ENCODE peak calls at places on chromosomes 3 and 15, in ten cellular contexts. C, D, L, N, U, F, A, T, V and Q are unnamed samples.

GRCh38 chr3:147513785-147514184 is 104.6 kb downstream of the ZIC1 start:
- DNase-seq in C (no peak), D (no peak), L (no peak), N (no peak), U (no peak), F (no peak), A (no peak), T (no peak), V (no peak), Q (no peak)

GRCh38 chr3:90024986-90025385 is 917.6 kb downstream of the EPHA3 start:
- DNase-seq in C (no peak), D (no peak), L (no peak), N (no peak), U (no peak), F (no peak), A (no peak), T (no peak), V (no peak), Q (no peak)

GRCh38 chr3:159645874-159646273 is 342.8 kb upstream of the IL12A start:
- DNase-seq in C (no peak), D (peak; percentile 42), L (no peak), N (no peak), U (no peak), F (no peak), A (no peak), T (no peak), V (peak; percentile 79), Q (no peak)

GRCh38 chr3:58111513-58112184 is 99.1 kb downstream of the DNASE1L3 start:
- DNase-seq in C (no peak), D (peak; percentile 51), L (no peak), N (no peak), U (peak; percentile 86), F (peak; percentile 35), A (peak; percentile 77), T (no peak), V (no peak), Q (no peak)

GRCh38 chr15:27214032-27214431 is 243.1 kb downstream of the GABRG3 start:
- DNase-seq in C (no peak), D (peak; percentile 3), L (no peak), N (no peak), U (no peak), F (no peak), A (no peak), T (no peak), V (no peak), Q (no peak)

GRCh38 chr3:37909067-37909911 is 47.6 kb downstream of the CTDSPL start:
- DNase-seq in C (no peak), D (peak; percentile 86), L (no peak), N (no peak), U (no peak), F (no peak), A (no peak), T (no peak), V (peak; percentile 9), Q (no peak)

GRCh38 chr3:66276705-66277274 is 56.0 kb downstream of the SLC25A26 start:
- DNase-seq in C (peak; percentile 59), D (peak; percentile 68), L (peak; percentile 54), N (peak; percentile 85), U (no peak), F (no peak), A (peak; percentile 77), T (peak; percentile 18), V (peak; percentile 79), Q (peak; percentile 85)

GRCh38 chr3:178960191-178960590 is 111.4 kb downstream of the ZMAT3 start:
- DNase-seq in C (no peak), D (no peak), L (no peak), N (no peak), U (no peak), F (no peak), A (no peak), T (no peak), V (no peak), Q (no peak)

GRCh38 chr3:141421639-141422319 is 53.5 kb downstream of the ZBTB38 start:
- DNase-seq in C (no peak), D (peak; percentile 45), L (no peak), N (no peak), U (no peak), F (no peak), A (no peak), T (no peak), V (peak; percentile 85), Q (no peak)

GRCh38 chr3:194998948-194999347 is 272.0 kb downstream of the XXYLT1 start:
- DNase-seq in C (no peak), D (no peak), L (no peak), N (no peak), U (no peak), F (no peak), A (no peak), T (no peak), V (no peak), Q (no peak)

GRCh38 chr3:30511524-30512278 is 94.7 kb upstream of the TGFBR2 start:
- DNase-seq in C (no peak), D (peak; percentile 47), L (no peak), N (no peak), U (no peak), F (no peak), A (no peak), T (no peak), V (peak; percentile 98), Q (no peak)

GRCh38 chr3:67804089-67804488 is 149.7 kb upstream of the SUCLG2 start:
- DNase-seq in C (no peak), D (no peak), L (no peak), N (no peak), U (no peak), F (no peak), A (no peak), T (no peak), V (no peak), Q (no peak)

GRCh38 chr3:42701371-42702065 is 1.1 kb downstream of the HHATL start:
- DNase-seq in C (peak; percentile 52), D (peak; percentile 63), L (peak; percentile 86), N (peak; percentile 93), U (peak; percentile 48), F (peak; percentile 44), A (peak; percentile 51), T (peak; percentile 30), V (no peak), Q (peak; percentile 87)

GRCh38 chr3:4814302-4814903 is 164.8 kb upstream of the BHLHE40 start:
- DNase-seq in C (no peak), D (no peak), L (peak; percentile 31), N (peak; percentile 45), U (no peak), F (no peak), A (no peak), T (no peak), V (peak; percentile 96), Q (no peak)

GRCh38 chr15:63945838-63946298 is 100.4 kb downstream of the DAPK2 start:
- DNase-seq in C (no peak), D (no peak), L (no peak), N (no peak), U (peak; percentile 92), F (no peak), A (no peak), T (no peak), V (no peak), Q (no peak)

GRCh38 chr3:71247221-71247947 is 336.1 kb downstream of the FOXP1 start:
- DNase-seq in C (no peak), D (peak; percentile 37), L (no peak), N (no peak), U (no peak), F (no peak), A (no peak), T (no peak), V (peak; percentile 66), Q (no peak)

GRCh38 chr3:193805448-193805847 is 212.4 kb downstream of the OPA1 start:
- DNase-seq in C (no peak), D (peak; percentile 97), L (peak; percentile 87), N (no peak), U (peak; percentile 97), F (peak; percentile 85), A (no peak), T (no peak), V (peak; percentile 94), Q (no peak)

GRCh38 chr3:84998545-84998944 is 39.8 kb downstream of the CADM2 start:
- DNase-seq in C (no peak), D (no peak), L (no peak), N (no peak), U (no peak), F (no peak), A (no peak), T (no peak), V (no peak), Q (no peak)

GRCh38 chr15:94385441-94385840 is 154.1 kb downstream of the MCTP2 start:
- DNase-seq in C (no peak), D (no peak), L (no peak), N (no peak), U (no peak), F (no peak), A (no peak), T (no peak), V (no peak), Q (no peak)

GRCh38 chr15:31440754-31441298 is 114.2 kb downstream of the KLF13 start:
- DNase-seq in C (peak; percentile 27), D (peak; percentile 16), L (peak; percentile 66), N (peak; percentile 38), U (no peak), F (no peak), A (peak; percentile 39), T (no peak), V (peak; percentile 56), Q (peak; percentile 26)

GRCh38 chr3:18389108-18389733 is 35.9 kb downstream of the SATB1 start:
- DNase-seq in C (peak; percentile 19), D (peak; percentile 25), L (no peak), N (no peak), U (no peak), F (no peak), A (peak; percentile 16), T (no peak), V (peak; percentile 24), Q (peak; percentile 8)

GRCh38 chr3:56219894-56220805 is 248.1 kb downstream of the ERC2 start:
- DNase-seq in C (no peak), D (peak; percentile 52), L (no peak), N (peak; percentile 24), U (no peak), F (no peak), A (no peak), T (no peak), V (no peak), Q (no peak)

GRCh38 chr3:126954141-126954845 is 28.6 kb upstream of the PLXNA1 start:
- DNase-seq in C (no peak), D (peak; percentile 85), L (no peak), N (no peak), U (no peak), F (no peak), A (peak; percentile 44), T (no peak), V (no peak), Q (no peak)

GRCh38 chr3:71310595-71311319 is 272.8 kb downstream of the FOXP1 start:
- DNase-seq in C (no peak), D (peak; percentile 51), L (peak; percentile 45), N (peak; percentile 30), U (no peak), F (no peak), A (no peak), T (no peak), V (peak; percentile 77), Q (peak; percentile 29)

GRCh38 chr15:90230071-90230494 is 3.7 kb downstream of the CIB1 start:
- DNase-seq in C (no peak), D (peak; percentile 67), L (peak; percentile 64), N (peak; percentile 61), U (no peak), F (no peak), A (no peak), T (no peak), V (no peak), Q (peak; percentile 37)